ENCODE peak calls at places on chromosomes 11 and 22, in five cellular contexts. N is EL, O is HCEC 1CT, W is activated T-cell treated with anti-CD3 and anti-CD28 coated beads for 1 hour, L is NCI-H524. R is an unnamed sample.

GRCh38 chr11:117094776-117095175 is 3.5 kb downstream of the SIK3 start:
- DNase-seq in O (no peak), W (no peak), N (peak), L (no peak), R (no peak)

GRCh38 chr11:76768091-76769047 is 14.8 kb upstream of the TSKU start:
- DNase-seq in W (no peak), N (peak), O (no peak), L (peak), R (peak)

GRCh38 chr11:134170177-134170908 is 53.4 kb downstream of the NCAPD3 start:
- DNase-seq in O (no peak), L (no peak), W (no peak), N (no peak), R (no peak)

GRCh38 chr22:32564170-32565001 is 89.8 kb downstream of the FBXO7 start:
- DNase-seq in N (peak), W (no peak), L (no peak), O (no peak), R (no peak)

GRCh38 chr22:19406846-19407245 is 24.7 kb downstream of the HIRA start:
- DNase-seq in O (no peak), N (no peak), W (no peak), L (no peak), R (no peak)

GRCh38 chr11:34928960-34929680 is 12.7 kb downstream of the PDHX start:
- DNase-seq in O (no peak), N (no peak), L (no peak), W (no peak), R (no peak)

GRCh38 chr22:17243524-17243923 is 24.3 kb upstream of the ADA2 start:
- DNase-seq in W (no peak), N (peak), O (no peak), L (no peak), R (no peak)

GRCh38 chr22:23786752-23787599 is at the start of gene SMARCB1:
- DNase-seq in N (peak), W (peak), O (peak), L (peak), R (peak)

GRCh38 chr11:2166091-2166851 is 5.3 kb upstream of the INS start:
- DNase-seq in O (no peak), W (peak), L (no peak), N (peak), R (no peak)

GRCh38 chr11:46237248-46238077 is 40.0 kb upstream of the CREB3L1 start:
- DNase-seq in O (peak), W (peak), N (peak), L (no peak), R (peak)

GRCh38 chr22:19802881-19803735 is 42.5 kb downstream of the TBX1 start:
- DNase-seq in N (no peak), W (no peak), O (no peak), L (no peak), R (no peak)

GRCh38 chr11:67371549-67372231 is 1.7 kb downstream of the CLCF1 start:
- DNase-seq in L (no peak), W (no peak), N (peak), O (peak), R (no peak)

GRCh38 chr11:72924568-72925190 is 110.5 kb downstream of the ATG16L2 start:
- DNase-seq in N (peak), L (no peak), O (peak), W (no peak), R (peak)

GRCh38 chr22:39128508-39128907 is 24.0 kb downstream of the CBX7 start:
- DNase-seq in L (no peak), N (no peak), O (no peak), W (no peak), R (no peak)

GRCh38 chr11:77308838-77309237 is 7.4 kb upstream of the GDPD4 start:
- DNase-seq in W (no peak), O (no peak), L (no peak), N (no peak), R (no peak)

GRCh38 chr11:111392552-111392951 is 13.5 kb upstream of the POU2AF1 start:
- DNase-seq in N (no peak), W (no peak), O (no peak), L (no peak), R (no peak)

GRCh38 chr11:296206-296975 is 2.9 kb downstream of the IFITM5 start:
- DNase-seq in O (no peak), L (no peak), W (no peak), N (no peak), R (no peak)

GRCh38 chr11:131478341-131478740 is 107.9 kb downstream of the NTM start:
- DNase-seq in O (no peak), L (no peak), N (no peak), W (no peak), R (no peak)

GRCh38 chr11:2562181-2562581 is 117.4 kb downstream of the KCNQ1 start:
- DNase-seq in L (no peak), O (no peak), W (no peak), N (no peak), R (no peak)

GRCh38 chr11:11510939-11511338 is 110.9 kb downstream of the GALNT18 start:
- DNase-seq in W (no peak), O (no peak), L (peak), N (no peak), R (no peak)

GRCh38 chr11:67054851-67055523 is 1.7 kb upstream of the RHOD start:
- DNase-seq in N (peak), L (peak), O (peak), W (no peak), R (peak)

GRCh38 chr11:84476581-84476980 is 1150.6 kb downstream of the DLG2 start:
- DNase-seq in L (no peak), N (no peak), O (no peak), W (no peak), R (no peak)

GRCh38 chr11:2806351-2807058 is 79.1 kb downstream of the CDKN1C start:
- DNase-seq in L (no peak), W (no peak), O (no peak), N (no peak), R (no peak)

GRCh38 chr11:20438637-20439036 is 51.1 kb downstream of the PRMT3 start:
- DNase-seq in N (no peak), W (no peak), L (no peak), O (no peak), R (no peak)

GRCh38 chr11:26045082-26045481 is 286.8 kb upstream of the ANO3 start:
- DNase-seq in N (no peak), O (peak), L (no peak), W (no peak), R (no peak)

GRCh38 chr11:69500285-69501120 is 19.0 kb downstream of the LINC01488 start:
- DNase-seq in W (no peak), L (no peak), N (no peak), O (no peak), R (no peak)

GRCh38 chr22:37186228-37186996 is 1.6 kb downstream of the C1QTNF6 start:
- DNase-seq in L (no peak), O (peak), W (no peak), N (peak), R (peak)

GRCh38 chr11:119591836-119592310 is 137.1 kb downstream of the NECTIN1 start:
- DNase-seq in W (no peak), N (no peak), O (no peak), L (no peak), R (no peak)

GRCh38 chr11:65921876-65922275 is 2.6 kb downstream of the DRAP1 start:
- DNase-seq in L (no peak), W (no peak), N (no peak), O (no peak), R (no peak)

GRCh38 chr11:10856689-10857603 is 907 bp downstream of the ZBED5 start:
- DNase-seq in L (no peak), O (peak), W (no peak), N (peak), R (peak)

GRCh38 chr11:130476200-130476921 is 27.9 kb downstream of the ADAMTS15 start:
- DNase-seq in O (no peak), L (no peak), N (peak), W (no peak), R (no peak)

GRCh38 chr11:7904910-7905309 is 26.2 kb downstream of the OR10A6 start:
- DNase-seq in N (peak), L (no peak), O (peak), W (no peak), R (peak)

GRCh38 chr11:69637956-69638871 is 2.7 kb upstream of the CCND1 start:
- DNase-seq in L (peak), N (peak), W (no peak), O (peak), R (peak)

GRCh38 chr22:46287873-46288751 is 8.6 kb upstream of the GTSE1 start:
- DNase-seq in W (no peak), N (no peak), O (no peak), L (no peak), R (peak)

GRCh38 chr11:33690290-33691050 is 10.2 kb downstream of the C11orf91 start:
- DNase-seq in W (no peak), N (peak), L (no peak), O (peak), R (peak)

GRCh38 chr11:117095301-117096139 is 2.7 kb downstream of the SIK3 start:
- DNase-seq in W (no peak), N (peak), O (peak), L (peak), R (no peak)

R was measured in endothelial cell of umbilical vein.